ENCODE peak calls at places on chromosomes 12 and 14, in nine cellular contexts. N is cardiac fibroblast, D is A549, V is tibial nerve, T is heart left ventricle, L is GM12865, B is ovary, G is uterus, A is NB4. S is an unnamed sample.

GRCh38 chr12:102438047-102438822 is 42.1 kb downstream of the IGF1 start:
- DNase-seq in B (no peak), D (no peak), A (no peak), G (no peak), L (no peak), V (no peak), T (no peak), N (peak; percentile 6), S (no peak)

GRCh38 chr12:79251356-79251755 is 386.8 kb downstream of the SYT1 start:
- DNase-seq in A (no peak), N (peak; percentile 15), L (no peak), D (no peak), B (no peak), G (no peak), V (no peak), T (no peak), S (peak; percentile 45)

GRCh38 chr12:127170271-127171180 is 1096.4 kb upstream of the TMEM132C start:
- DNase-seq in B (no peak), D (no peak), L (no peak), T (no peak), N (peak; percentile 55), V (peak; percentile 38), A (no peak), G (no peak), S (no peak)

GRCh38 chr14:28264306-28264705 is 502.3 kb upstream of the FOXG1 start:
- DNase-seq in N (peak; percentile 5), T (no peak), G (no peak), V (no peak), D (no peak), A (no peak), L (no peak), B (no peak), S (no peak)

GRCh38 chr14:24246765-24247212 is 4.4 kb upstream of the TINF2 start:
- DNase-seq in D (no peak), V (no peak), T (no peak), G (no peak), A (no peak), L (peak; percentile 80), B (no peak), N (no peak), S (no peak)

GRCh38 chr14:92940543-92940942 is 17.6 kb downstream of the CHGA start:
- DNase-seq in V (no peak), L (no peak), D (no peak), G (no peak), B (no peak), A (no peak), N (no peak), T (no peak), S (no peak)

GRCh38 chr12:130879212-130879686 is 7.4 kb downstream of the RAN start:
- DNase-seq in G (no peak), V (no peak), T (no peak), L (peak; percentile 83), N (no peak), A (peak; percentile 53), B (no peak), D (no peak), S (no peak)

GRCh38 chr14:22740020-22740419 is 26.5 kb upstream of the OXA1L start:
- DNase-seq in B (no peak), D (no peak), N (no peak), L (no peak), T (no peak), A (no peak), G (no peak), V (no peak), S (no peak)

GRCh38 chr14:24848427-24848826 is 201.5 kb downstream of the STXBP6 start:
- DNase-seq in T (no peak), V (no peak), G (no peak), L (no peak), B (no peak), A (no peak), N (peak; percentile 79), D (no peak), S (peak; percentile 5)

DNA sequence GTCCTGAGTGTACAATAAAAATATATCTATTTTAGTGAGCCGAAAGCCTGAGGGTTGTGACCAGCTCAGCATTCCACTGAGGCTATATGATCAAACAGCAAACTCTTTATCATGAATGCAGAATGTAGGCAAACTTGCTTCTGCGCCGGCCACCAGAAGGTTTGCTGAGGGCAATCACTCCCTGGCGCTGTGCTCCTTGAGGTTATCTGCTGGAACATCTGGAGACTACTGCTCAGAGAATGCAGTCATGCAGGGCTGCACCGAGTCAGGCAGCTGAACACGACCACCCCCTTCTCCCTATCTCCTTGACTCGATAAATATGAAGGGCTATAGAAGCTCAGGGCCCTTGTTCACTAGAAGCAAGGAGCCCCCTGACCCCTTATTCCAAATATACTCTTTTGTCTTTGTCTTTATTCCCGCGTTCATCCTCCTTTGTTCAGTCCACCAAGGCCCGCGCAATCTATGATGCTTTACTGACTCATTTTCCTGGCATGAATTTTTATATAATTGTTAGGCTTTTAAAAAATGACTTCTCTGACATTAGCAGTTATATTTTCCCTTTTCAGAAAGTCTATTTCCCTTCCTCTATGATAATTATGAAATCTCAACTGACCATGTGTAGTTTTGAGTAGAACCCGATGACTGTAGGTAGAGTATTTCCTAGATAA is 1089.3 kb downstream of the SLC16A7 start:
- DNase-seq in T (no peak), A (no peak), V (no peak), N (peak; percentile 9), B (no peak), G (no peak), L (peak; percentile 6), D (no peak), S (no peak)
- TF ChIP-seq CTCF in T (no peak), A (no peak), V (no peak), N (peak; percentile 38), B (no peak), G (no peak), L (peak; percentile 40), D (no peak), S (no peak)

DNA sequence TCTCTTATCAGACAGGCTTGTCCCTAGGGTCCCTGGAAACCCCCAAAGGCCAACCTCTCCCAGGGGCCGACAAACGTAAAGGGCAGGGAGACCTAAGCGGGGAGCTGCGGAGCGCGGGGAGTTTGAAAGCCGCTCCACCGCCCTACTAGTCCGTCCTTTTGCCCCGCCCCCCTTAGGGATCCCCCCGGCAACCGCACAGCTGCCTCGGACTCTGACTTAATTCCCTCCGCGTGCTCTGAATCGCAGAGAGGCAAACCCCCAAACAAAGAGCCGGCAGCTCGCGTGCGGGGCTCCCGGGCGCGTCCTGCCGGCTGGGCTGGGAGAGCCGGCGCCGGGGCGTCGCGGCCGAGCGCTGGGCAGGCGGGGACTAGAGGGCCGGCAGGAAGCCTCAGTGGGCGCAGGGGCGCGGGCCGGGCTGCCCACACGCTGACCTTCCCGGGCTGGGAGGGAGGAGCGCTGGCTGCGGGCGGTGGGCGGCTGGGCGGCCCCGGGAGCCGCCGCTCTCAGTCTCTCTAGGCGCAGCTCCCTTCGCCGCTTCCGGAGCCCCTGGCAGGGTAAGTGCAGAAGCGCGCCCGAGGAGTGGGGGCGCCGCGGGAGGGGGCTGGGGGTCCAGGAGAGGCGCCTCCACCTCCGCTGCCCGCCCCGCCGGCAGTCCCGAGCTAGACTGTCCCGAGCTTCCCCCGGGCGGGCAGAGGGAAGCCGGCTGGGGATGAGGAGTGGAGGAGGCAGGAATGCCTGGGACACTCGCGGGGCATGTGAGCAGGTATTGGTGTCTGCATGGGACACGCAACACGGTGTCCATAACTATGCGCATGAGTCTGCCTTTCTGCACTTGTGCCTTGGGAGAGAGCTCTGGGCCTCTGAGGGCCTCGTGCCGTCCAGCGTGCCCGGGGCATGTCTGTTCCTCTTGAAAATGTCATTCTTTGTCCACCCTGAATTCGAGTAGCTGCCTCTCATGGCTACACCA is at the start of gene TSPAN11:
- DNase-seq in T (peak; percentile 33), V (peak; percentile 21), G (no peak), A (no peak), N (peak; percentile 9), D (no peak), B (peak; percentile 51), L (peak; percentile 50), S (no peak)
- H3K4me3 ChIP-seq in T (peak within 1 kb of the TSS; percentile 56), V (peak within 1 kb of the TSS; percentile 41), G (peak within 1 kb of the TSS; percentile 20), A (no peak within 1 kb of the TSS), N (peak within 1 kb of the TSS; percentile 32), D (peak within 1 kb of the TSS; percentile 35), B (peak within 1 kb of the TSS; percentile 4), L (peak within 1 kb of the TSS; percentile 34), S (peak within 1 kb of the TSS; percentile 10)

DNA sequence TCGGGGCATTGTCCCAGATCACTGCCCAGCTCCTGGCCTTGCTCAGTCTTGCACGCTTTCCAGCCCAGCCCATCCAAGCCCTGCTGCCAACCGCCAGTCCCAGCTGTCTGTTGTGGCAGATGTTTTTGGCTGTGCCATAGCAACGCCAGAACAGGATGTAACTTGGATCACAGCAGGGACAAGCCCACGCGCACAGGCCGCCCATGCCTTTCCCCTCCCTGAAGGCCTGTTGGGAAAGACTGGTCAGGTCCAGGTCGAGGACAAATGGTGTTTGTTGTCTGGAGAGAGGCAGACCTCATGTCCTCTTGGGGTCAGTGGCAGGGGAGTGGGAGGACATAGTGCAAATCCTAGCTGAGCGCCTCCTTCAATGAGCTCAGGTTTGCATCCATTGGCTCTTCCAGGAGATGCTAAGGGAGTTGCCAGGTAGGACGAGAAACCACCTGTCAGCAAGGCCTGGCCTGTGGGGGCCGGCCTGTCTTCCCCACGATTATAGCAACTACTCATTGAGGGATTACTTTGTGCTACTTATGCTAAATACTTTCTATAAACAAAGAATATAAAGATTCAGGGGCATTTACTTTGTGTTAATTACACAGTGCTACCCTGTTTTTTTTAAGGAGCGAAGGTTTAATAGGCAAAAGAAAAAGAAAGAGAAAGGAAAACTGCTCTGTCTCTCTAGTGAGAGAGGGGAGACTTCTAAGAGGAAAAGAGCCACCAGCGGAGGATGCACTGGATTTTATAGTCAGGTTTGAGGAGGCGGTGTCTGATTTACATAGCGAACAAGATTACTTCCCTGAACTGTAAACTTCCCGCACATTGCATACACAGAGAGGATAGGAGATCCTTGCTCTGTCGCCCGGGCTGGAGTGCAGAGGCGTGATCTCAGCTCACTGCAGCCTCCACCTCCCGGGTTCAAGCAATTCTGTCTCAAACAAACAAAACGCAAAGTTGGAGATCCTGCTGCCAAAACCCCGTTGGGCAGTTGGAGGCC is 42.8 kb upstream of the CORO1C start:
- DNase-seq in D (peak; percentile 79), N (peak; percentile 82), L (no peak), B (peak; percentile 91), T (peak; percentile 86), G (peak; percentile 88), A (peak; percentile 43), V (peak; percentile 70), S (peak; percentile 87)
- TF ChIP-seq CTCF in D (no peak), N (no peak), L (no peak), B (no peak), T (no peak), G (no peak), A (no peak), V (no peak), S (no peak)

GRCh38 chr12:132593071-132593470 is 17.3 kb downstream of the LRCOL1 start:
- DNase-seq in N (no peak), B (no peak), V (no peak), D (no peak), A (no peak), T (no peak), G (no peak), L (no peak), S (no peak)

GRCh38 chr12:132592261-132592970 is 18.0 kb downstream of the LRCOL1 start:
- DNase-seq in T (no peak), L (no peak), B (no peak), D (no peak), A (no peak), N (no peak), G (no peak), V (no peak), S (no peak)

GRCh38 chr12:132595183-132595582 is 15.2 kb downstream of the LRCOL1 start:
- DNase-seq in T (no peak), N (no peak), A (no peak), G (no peak), L (no peak), V (no peak), D (no peak), B (no peak), S (no peak)

GRCh38 chr12:132593521-132593920 is 16.9 kb downstream of the LRCOL1 start:
- DNase-seq in D (no peak), N (no peak), B (no peak), G (no peak), T (no peak), L (no peak), V (no peak), A (no peak), S (no peak)

GRCh38 chr12:132593938-132594358 is 16.4 kb downstream of the LRCOL1 start:
- DNase-seq in N (peak; percentile 40), B (peak; percentile 95), G (peak; percentile 86), V (peak; percentile 50), T (peak; percentile 88), A (peak; percentile 84), D (peak; percentile 98), L (peak; percentile 42), S (peak; percentile 86)
- H3K4me3 ChIP-seq in N (no peak overlapping the region), B (no peak overlapping the region), G (no peak overlapping the region), V (no peak overlapping the region), T (peak overlapping the region; percentile 34), A (no peak overlapping the region), D (no peak overlapping the region), L (no peak overlapping the region), S (no peak overlapping the region)